ENCODE peak calls at places on chromosomes 11 and 22, in five cellular contexts. G is GM23248, M is body of pancreas, N is esophagus squamous epithelium, K is heart right ventricle. B is an unnamed sample.

GRCh38 chr11:95985174-95985808 is 61.4 kb upstream of the MTMR2 start:
- DNase-seq in N (no peak), M (no peak), G (peak; percentile 66), K (no peak), B (no peak)

GRCh38 chr11:36454991-36455611 is 55.0 kb downstream of the TRAF6 start:
- DNase-seq in K (peak; percentile 23), M (no peak), G (peak; percentile 55), N (no peak), B (peak; percentile 77)

GRCh38 chr11:129023968-129024676 is 81.5 kb upstream of the TP53AIP1 start:
- DNase-seq in G (no peak), M (peak; percentile 88), K (no peak), N (no peak), B (no peak)

GRCh38 chr11:100715163-100715792 is 28.2 kb downstream of the ARHGAP42 start:
- DNase-seq in M (no peak), K (no peak), G (no peak), N (no peak), B (no peak)

GRCh38 chr11:115391598-115391997 is 112.6 kb downstream of the CADM1 start:
- DNase-seq in K (no peak), N (no peak), G (no peak), M (no peak), B (no peak)

GRCh38 chr11:12950681-12951080 is 58.4 kb upstream of the RASSF10 start:
- DNase-seq in M (no peak), G (peak; percentile 30), K (no peak), N (no peak), B (no peak)

GRCh38 chr11:77384584-77384983 is 83.1 kb upstream of the GDPD4 start:
- DNase-seq in M (no peak), G (no peak), N (no peak), K (no peak), B (no peak)

GRCh38 chr22:50076646-50077624 is 8.3 kb downstream of the MLC1 start:
- DNase-seq in M (no peak), K (no peak), G (no peak), N (no peak), B (no peak)

GRCh38 chr22:42902875-42903510 is 45.9 kb upstream of the ARFGAP3 start:
- DNase-seq in K (no peak), M (no peak), G (no peak), N (no peak), B (no peak)

GRCh38 chr11:18987454-18988231 is 48.4 kb upstream of the MRGPRX1 start:
- DNase-seq in G (peak; percentile 53), K (no peak), N (no peak), M (no peak), B (no peak)

GRCh38 chr22:24423519-24424000 is 3.8 kb upstream of the ADORA2A start:
- DNase-seq in M (peak; percentile 60), N (no peak), K (peak; percentile 75), G (peak; percentile 71), B (no peak)

GRCh38 chr22:24383061-24383460 is 44.3 kb upstream of the ADORA2A start:
- DNase-seq in M (no peak), K (no peak), N (no peak), G (no peak), B (no peak)

GRCh38 chr11:128361451-128362020 is 225.8 kb downstream of the ETS1 start:
- DNase-seq in G (peak; percentile 38), N (no peak), K (no peak), M (peak; percentile 39), B (no peak)

GRCh38 chr11:8333431-8334401 is 70.0 kb upstream of the LMO1 start:
- DNase-seq in M (no peak), K (no peak), G (peak; percentile 42), N (no peak), B (no peak)

GRCh38 chr22:36117053-36117554 is 43.5 kb downstream of the APOL3 start:
- DNase-seq in K (no peak), N (no peak), G (no peak), M (peak; percentile 22), B (no peak)

GRCh38 chr11:119861160-119861559 is 132.2 kb upstream of the NECTIN1 start:
- DNase-seq in M (no peak), G (no peak), K (no peak), N (no peak), B (no peak)

GRCh38 chr22:26484360-26484706 is 656 bp downstream of the SRRD start:
- DNase-seq in N (no peak), M (no peak), K (no peak), G (peak; percentile 46), B (no peak)

GRCh38 chr22:26487996-26488395 is 4.3 kb downstream of the SRRD start:
- DNase-seq in K (no peak), G (no peak), M (no peak), N (no peak), B (no peak)

GRCh38 chr22:26485013-26485412 is 1.3 kb downstream of the SRRD start:
- DNase-seq in M (no peak), K (no peak), G (peak; percentile 75), N (no peak), B (no peak)

GRCh38 chr22:26486394-26486793 is 2.7 kb downstream of the SRRD start:
- DNase-seq in K (no peak), M (no peak), G (no peak), N (no peak), B (no peak)

GRCh38 chr22:26485991-26486390 is 2.3 kb downstream of the SRRD start:
- DNase-seq in M (no peak), N (no peak), K (no peak), G (no peak), B (no peak)
- H3K27ac ChIP-seq in M (no peak overlapping the region), N (no peak overlapping the region), K (no peak overlapping the region), G (no peak overlapping the region), B (no peak overlapping the region)

DNA sequence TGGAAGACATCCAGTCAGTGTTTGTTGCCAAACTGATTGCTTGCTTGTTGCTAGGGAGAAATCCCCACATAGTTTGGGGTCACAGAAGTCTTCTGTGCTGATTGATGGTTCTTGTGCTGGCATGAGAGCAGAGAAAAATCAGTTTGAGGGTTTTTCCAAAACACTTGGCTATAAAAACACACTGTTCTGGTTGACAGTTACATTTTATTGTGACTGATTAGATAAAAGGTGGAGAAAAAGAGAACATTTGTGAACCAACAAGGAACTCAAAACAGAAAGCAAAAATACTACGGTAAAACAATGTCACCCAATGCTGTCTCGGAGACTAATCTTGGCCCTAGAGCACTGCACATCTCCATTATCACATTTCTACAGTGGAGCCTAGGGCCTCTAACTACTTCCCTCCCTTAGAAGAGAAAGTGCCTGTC is 14.4 kb upstream of the EIF4G2 start:
- DNase-seq in G (no peak), N (no peak), M (no peak), K (no peak), B (no peak)
- H3K27ac ChIP-seq in G (no peak overlapping the region), N (peak overlapping the region; percentile 37), M (peak overlapping the region; percentile 53), K (no peak overlapping the region), B (no peak overlapping the region)

DNA sequence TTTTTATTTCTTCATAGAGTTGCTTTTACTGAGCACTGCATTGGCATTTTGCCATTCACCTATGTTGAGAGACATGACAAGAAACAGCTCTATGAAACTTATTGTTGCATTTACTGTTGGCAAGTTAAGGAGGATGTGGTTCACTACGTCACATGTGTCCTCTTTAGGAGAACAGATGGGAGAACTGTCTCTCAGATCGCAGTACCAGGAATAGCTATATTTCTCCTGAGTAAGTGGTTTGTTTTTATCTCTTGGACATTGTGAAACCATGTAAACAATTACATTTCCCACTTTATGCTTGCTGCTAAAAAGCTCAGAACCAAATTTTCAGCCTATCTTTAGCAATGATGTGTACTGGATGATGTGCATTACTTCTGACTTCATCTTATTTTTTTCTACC is 34.8 kb upstream of the PSMA1 start:
- DNase-seq in N (no peak), G (no peak), K (no peak), M (no peak), B (no peak)
- H3K27ac ChIP-seq in N (peak overlapping the region; percentile 64), G (no peak overlapping the region), K (peak overlapping the region; percentile 59), M (no peak overlapping the region), B (peak overlapping the region; percentile 20)

DNA sequence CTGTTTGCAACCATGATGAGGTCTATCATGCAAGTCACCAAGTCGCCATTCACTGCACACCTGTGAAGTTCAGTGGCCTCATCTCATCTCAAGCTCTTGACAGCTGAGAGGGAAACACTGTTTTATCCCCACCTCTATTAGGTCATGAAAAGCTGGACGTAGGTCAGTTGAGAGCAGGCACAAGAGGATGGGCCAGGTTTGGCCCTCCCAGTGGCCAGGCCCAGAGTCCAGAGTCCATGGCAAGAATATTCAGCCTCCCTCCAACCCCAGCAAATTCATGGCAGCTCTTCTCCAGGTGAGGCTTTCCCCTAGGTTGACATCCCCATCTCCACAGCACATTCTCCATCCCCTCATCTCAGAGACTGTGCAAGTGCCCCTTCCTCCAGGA is 22.0 kb upstream of the ISX start:
- DNase-seq in N (no peak), K (no peak), M (no peak), G (no peak), B (no peak)
- H3K27ac ChIP-seq in N (no peak overlapping the region), K (no peak overlapping the region), M (no peak overlapping the region), G (no peak overlapping the region), B (no peak overlapping the region)